ENCODE peak calls at places on chromosomes 6 and 20, in four cellular contexts. H is fibroblast of the aortic adventitia; T is NCI-H774; J is activated CD8-positive, alpha-beta memory T cell treated with anti-CD3 and anti-CD28 coated beads for 48 hours. D is an unnamed sample.

GRCh38 chr6:39206250-39206721 is 23.0 kb downstream of the KCNK5 start:
- DNase-seq in H (no peak), T (no peak), J (no peak), D (no peak)

GRCh38 chr6:72422126-72422680 is 199.7 kb upstream of the KCNQ5 start:
- DNase-seq in H (peak), T (no peak), J (no peak), D (no peak)

GRCh38 chr6:156807028-156807427 is 29.9 kb downstream of the ARID1B start:
- DNase-seq in H (peak), T (no peak), J (no peak), D (no peak)

GRCh38 chr6:132062626-132063025 is 111.5 kb upstream of the CCN2 start:
- DNase-seq in H (no peak), T (no peak), J (no peak), D (no peak)

GRCh38 chr20:19757487-19757972 is 528 bp upstream of the RIN2 start:
- DNase-seq in H (peak), T (peak), J (no peak), D (peak)

GRCh38 chr6:52641826-52642225 is 29.1 kb upstream of the TMEM14A start:
- DNase-seq in H (no peak), T (no peak), J (no peak), D (no peak)

GRCh38 chr6:158941246-158941645 is 58.8 kb downstream of the RSPH3 start:
- DNase-seq in H (no peak), T (no peak), J (no peak), D (no peak)

GRCh38 chr20:2697768-2698167 is 5.2 kb downstream of the EBF4 start:
- DNase-seq in H (no peak), T (no peak), J (no peak), D (no peak)

GRCh38 chr6:119351005-119351394 is 1.4 kb upstream of the MAN1A1 start:
- DNase-seq in H (peak), T (peak), J (no peak), D (peak)

GRCh38 chr20:46073024-46073423 is 16.7 kb downstream of the NCOA5 start:
- DNase-seq in H (no peak), T (no peak), J (no peak), D (no peak)

GRCh38 chr20:15241696-15242095 is 904.3 kb upstream of the FLRT3 start:
- DNase-seq in H (no peak), T (no peak), J (no peak), D (no peak)

GRCh38 chr20:24811020-24811419 is 138.0 kb upstream of the CST7 start:
- DNase-seq in H (no peak), T (no peak), J (no peak), D (no peak)

GRCh38 chr20:46619445-46619844 is 31.8 kb downstream of the SLC13A3 start:
- DNase-seq in H (no peak), T (no peak), J (no peak), D (no peak)

GRCh38 chr20:23081263-23081811 is 4.8 kb downstream of the CD93 start:
- DNase-seq in H (no peak), T (no peak), J (no peak), D (no peak)

GRCh38 chr20:61436268-61436667 is 184.2 kb downstream of the CDH4 start:
- DNase-seq in H (peak), T (no peak), J (no peak), D (no peak)

GRCh38 chr20:33817411-33817810 is 6.3 kb downstream of the CHMP4B start:
- DNase-seq in H (no peak), T (no peak), J (no peak), D (no peak)

GRCh38 chr6:142605922-142606321 is 304.1 kb downstream of the ADGRG6 start:
- DNase-seq in H (peak), T (no peak), J (no peak), D (no peak)

GRCh38 chr6:168724033-168724432 is 283.0 kb downstream of the SMOC2 start:
- DNase-seq in H (no peak), T (no peak), J (no peak), D (no peak)

GRCh38 chr6:31734703-31735500 is 1.4 kb downstream of the CLIC1 start:
- DNase-seq in H (peak), T (no peak), J (no peak), D (peak)

GRCh38 chr20:61748376-61748775 is 317.3 kb downstream of the TAF4 start:
- DNase-seq in H (peak), T (no peak), J (no peak), D (no peak)

GRCh38 chr6:170074435-170074834 is 216.4 kb downstream of the DLL1 start:
- DNase-seq in H (no peak), T (no peak), J (no peak), D (no peak)

GRCh38 chr6:163951990-163952389 is 537.5 kb downstream of the QKI start:
- DNase-seq in H (no peak), T (no peak), J (no peak), D (no peak)

GRCh38 chr6:3280866-3281465 is 22.2 kb downstream of the PSMG4 start:
- DNase-seq in H (peak), T (no peak), J (no peak), D (peak)

GRCh38 chr6:110448846-110449544 is 27.4 kb downstream of the SLC22A16 start:
- DNase-seq in H (no peak), T (no peak), J (no peak), D (no peak)

GRCh38 chr20:25273541-25274358 is 25.9 kb downstream of the PYGB start:
- DNase-seq in H (no peak), T (no peak), J (no peak), D (no peak)

GRCh38 chr6:1777921-1778692 is 168.4 kb downstream of the FOXC1 start:
- DNase-seq in H (no peak), T (no peak), J (no peak), D (no peak)

GRCh38 chr20:41072099-41072798 is 43.6 kb downstream of the TOP1 start:
- DNase-seq in H (peak), T (no peak), J (no peak), D (peak)

GRCh38 chr20:30488941-30489601 is 768.4 kb upstream of the DEFB115 start:
- DNase-seq in H (no peak), T (no peak), J (no peak), D (no peak)

GRCh38 chr6:158801655-158802294 is 17.4 kb downstream of the EZR start:
- DNase-seq in H (no peak), T (no peak), J (no peak), D (no peak)

GRCh38 chr20:59525500-59526241 is 78.7 kb upstream of the PHACTR3 start:
- DNase-seq in H (peak), T (peak), J (peak), D (peak)